ENCODE peak calls at places on chromosomes 3 and 15, in seven cellular contexts. One of them, this sample, is unnamed.

GRCh38 chr3:60887574-60887973 is 363.7 kb downstream of the FHIT start:
- DNase-seq in OCI-M1: no peak
- DNase-seq in cardiac muscle cell: no peak
- DNase-seq in tibial nerve: no peak
- DNase-seq in fibroblast of the conjunctiva: no peak
- DNase-seq in activated CD8-positive, alpha-beta memory T cell treated with anti-CD3 and anti-CD28 coated beads, Interleukin-2, amount 50 U/mL, for 48 hours: no peak
- DNase-seq in GM06990: no peak
- DNase-seq in this sample: no peak

GRCh38 chr3:171954644-171955365 is 84.6 kb upstream of the FNDC3B start:
- DNase-seq in OCI-M1: no peak
- DNase-seq in cardiac muscle cell: peak; percentile 71
- DNase-seq in tibial nerve: no peak
- DNase-seq in fibroblast of the conjunctiva: no peak
- DNase-seq in activated CD8-positive, alpha-beta memory T cell treated with anti-CD3 and anti-CD28 coated beads, Interleukin-2, amount 50 U/mL, for 48 hours: no peak
- DNase-seq in GM06990: no peak
- DNase-seq in this sample: no peak

GRCh38 chr15:64443747-64444621 is 16.4 kb upstream of the ZNF609 start:
- DNase-seq in OCI-M1: no peak
- DNase-seq in cardiac muscle cell: peak; percentile 88
- DNase-seq in tibial nerve: no peak
- DNase-seq in fibroblast of the conjunctiva: peak; percentile 43
- DNase-seq in activated CD8-positive, alpha-beta memory T cell treated with anti-CD3 and anti-CD28 coated beads, Interleukin-2, amount 50 U/mL, for 48 hours: no peak
- DNase-seq in GM06990: peak; percentile 59
- DNase-seq in this sample: peak; percentile 72

GRCh38 chr15:64274541-64274940 is 81.4 kb downstream of the CSNK1G1 start:
- DNase-seq in OCI-M1: peak; percentile 61
- DNase-seq in cardiac muscle cell: no peak
- DNase-seq in tibial nerve: no peak
- DNase-seq in fibroblast of the conjunctiva: no peak
- DNase-seq in activated CD8-positive, alpha-beta memory T cell treated with anti-CD3 and anti-CD28 coated beads, Interleukin-2, amount 50 U/mL, for 48 hours: no peak
- DNase-seq in GM06990: no peak
- DNase-seq in this sample: no peak

GRCh38 chr3:157502916-157503620 is at the start of gene VEPH1:
- DNase-seq in OCI-M1: no peak
- DNase-seq in cardiac muscle cell: peak; percentile 83
- DNase-seq in tibial nerve: no peak
- DNase-seq in fibroblast of the conjunctiva: no peak
- DNase-seq in activated CD8-positive, alpha-beta memory T cell treated with anti-CD3 and anti-CD28 coated beads, Interleukin-2, amount 50 U/mL, for 48 hours: no peak
- DNase-seq in GM06990: no peak
- DNase-seq in this sample: no peak

GRCh38 chr3:22835041-22835440 is 368.1 kb upstream of the UBE2E2 start:
- DNase-seq in OCI-M1: peak; percentile 40
- DNase-seq in cardiac muscle cell: no peak
- DNase-seq in tibial nerve: no peak
- DNase-seq in fibroblast of the conjunctiva: no peak
- DNase-seq in activated CD8-positive, alpha-beta memory T cell treated with anti-CD3 and anti-CD28 coated beads, Interleukin-2, amount 50 U/mL, for 48 hours: no peak
- DNase-seq in GM06990: no peak
- DNase-seq in this sample: no peak

GRCh38 chr3:109018828-109019227 is 65.1 kb upstream of the GUCA1C start:
- DNase-seq in OCI-M1: peak; percentile 47
- DNase-seq in cardiac muscle cell: no peak
- DNase-seq in tibial nerve: no peak
- DNase-seq in fibroblast of the conjunctiva: no peak
- DNase-seq in activated CD8-positive, alpha-beta memory T cell treated with anti-CD3 and anti-CD28 coated beads, Interleukin-2, amount 50 U/mL, for 48 hours: no peak
- DNase-seq in GM06990: no peak
- DNase-seq in this sample: no peak

GRCh38 chr3:195209836-195210551 is 61.0 kb downstream of the XXYLT1 start:
- DNase-seq in OCI-M1: no peak
- DNase-seq in cardiac muscle cell: peak; percentile 78
- DNase-seq in tibial nerve: peak; percentile 49
- DNase-seq in fibroblast of the conjunctiva: peak; percentile 77
- DNase-seq in activated CD8-positive, alpha-beta memory T cell treated with anti-CD3 and anti-CD28 coated beads, Interleukin-2, amount 50 U/mL, for 48 hours: no peak
- DNase-seq in GM06990: no peak
- DNase-seq in this sample: no peak

GRCh38 chr3:52528596-52529375 is 4.9 kb downstream of the NT5DC2 start:
- DNase-seq in OCI-M1: no peak
- DNase-seq in cardiac muscle cell: no peak
- DNase-seq in tibial nerve: peak; percentile 12
- DNase-seq in fibroblast of the conjunctiva: no peak
- DNase-seq in activated CD8-positive, alpha-beta memory T cell treated with anti-CD3 and anti-CD28 coated beads, Interleukin-2, amount 50 U/mL, for 48 hours: no peak
- DNase-seq in GM06990: peak; percentile 2
- DNase-seq in this sample: no peak

GRCh38 chr15:75753145-75753544 is 40.5 kb upstream of the CSPG4 start:
- DNase-seq in OCI-M1: no peak
- DNase-seq in cardiac muscle cell: no peak
- DNase-seq in tibial nerve: no peak
- DNase-seq in fibroblast of the conjunctiva: no peak
- DNase-seq in activated CD8-positive, alpha-beta memory T cell treated with anti-CD3 and anti-CD28 coated beads, Interleukin-2, amount 50 U/mL, for 48 hours: no peak
- DNase-seq in GM06990: no peak
- DNase-seq in this sample: no peak

GRCh38 chr3:184513276-184514150 is 48.1 kb upstream of the EPHB3 start:
- DNase-seq in OCI-M1: peak; percentile 76
- DNase-seq in cardiac muscle cell: peak; percentile 83
- DNase-seq in tibial nerve: peak; percentile 77
- DNase-seq in fibroblast of the conjunctiva: peak; percentile 61
- DNase-seq in activated CD8-positive, alpha-beta memory T cell treated with anti-CD3 and anti-CD28 coated beads, Interleukin-2, amount 50 U/mL, for 48 hours: peak; percentile 90
- DNase-seq in GM06990: peak; percentile 48
- DNase-seq in this sample: peak; percentile 76